ENCODE peak calls at places on chromosomes 7 and 10, in eight cellular contexts. Y is PC-9, U is esophagus squamous epithelium, N is upper lobe of right lung, M is small intestine, F is foreskin fibroblast, A is stomach, D is cardiac fibroblast. C is an unnamed sample.

GRCh38 chr10:31395695-31396094 is 76.7 kb downstream of the ZEB1 start:
- DNase-seq in A (no peak), Y (no peak), F (no peak), M (no peak), D (peak; percentile 25), N (no peak), U (no peak), C (no peak)

GRCh38 chr7:149495785-149496641 is 1.6 kb downstream of the ZNF746 start:
- DNase-seq in F (peak; percentile 88), Y (no peak), D (peak; percentile 86), A (peak; percentile 61), U (no peak), N (no peak), M (peak; percentile 8), C (peak; percentile 35)

GRCh38 chr10:110775022-110775379 is 96.7 kb upstream of the PDCD4 start:
- DNase-seq in N (no peak), F (no peak), U (no peak), Y (peak; percentile 88), A (no peak), D (no peak), M (peak; percentile 87), C (no peak)

GRCh38 chr10:18164093-18164492 is 23.9 kb downstream of the CACNB2 start:
- DNase-seq in D (peak; percentile 77), U (no peak), M (peak; percentile 5), F (peak; percentile 72), N (no peak), A (no peak), Y (no peak), C (no peak)

GRCh38 chr10:108663551-108663950 is 1259.8 kb downstream of the XPNPEP1 start:
- DNase-seq in A (no peak), U (no peak), M (no peak), Y (no peak), N (no peak), D (no peak), F (no peak), C (no peak)

GRCh38 chr7:105003875-105004510 is 10.0 kb upstream of the KMT2E start:
- DNase-seq in N (no peak), A (no peak), U (no peak), D (no peak), Y (no peak), F (peak; percentile 74), M (no peak), C (no peak)

GRCh38 chr7:29877196-29877595 is 70.9 kb downstream of the WIPF3 start:
- DNase-seq in Y (peak; percentile 64), N (no peak), F (no peak), M (no peak), U (no peak), D (peak; percentile 5), A (no peak), C (no peak)

GRCh38 chr7:134327896-134328295 is 11.2 kb upstream of the SLC35B4 start:
- DNase-seq in F (peak; percentile 79), A (no peak), N (no peak), U (no peak), Y (peak; percentile 58), M (peak; percentile 46), D (peak; percentile 63), C (no peak)

GRCh38 chr7:92421676-92422435 is 25.4 kb upstream of the GATAD1 start:
- DNase-seq in N (no peak), Y (no peak), D (peak; percentile 7), A (no peak), M (no peak), F (no peak), U (no peak), C (no peak)

GRCh38 chr10:86340176-86340990 is 26.2 kb downstream of the GRID1 start:
- DNase-seq in F (no peak), N (peak; percentile 31), A (no peak), U (no peak), D (no peak), M (no peak), Y (no peak), C (no peak)

GRCh38 chr7:39069886-39070881 is 92.5 kb downstream of the POU6F2 start:
- DNase-seq in N (no peak), U (no peak), D (no peak), M (no peak), A (no peak), Y (peak; percentile 28), F (no peak), C (no peak)

GRCh38 chr10:30553625-30554442 is 75.7 kb downstream of the LYZL2 start:
- DNase-seq in N (peak; percentile 77), A (peak; percentile 35), D (peak; percentile 61), F (peak; percentile 72), M (peak; percentile 88), U (no peak), Y (no peak), C (no peak)

GRCh38 chr7:38862666-38863065 is 46.3 kb downstream of the VPS41 start:
- DNase-seq in U (no peak), N (no peak), D (no peak), F (no peak), A (no peak), Y (no peak), M (no peak), C (no peak)

GRCh38 chr7:10436302-10436701 is 537.4 kb upstream of the PHF14 start:
- DNase-seq in F (no peak), M (no peak), N (no peak), A (no peak), Y (no peak), D (no peak), U (no peak), C (no peak)

GRCh38 chr7:82343-83155 is 109.8 kb upstream of the FAM20C start:
- DNase-seq in A (peak; percentile 87), M (peak; percentile 35), N (no peak), F (no peak), D (no peak), Y (no peak), U (no peak), C (no peak)

DNA sequence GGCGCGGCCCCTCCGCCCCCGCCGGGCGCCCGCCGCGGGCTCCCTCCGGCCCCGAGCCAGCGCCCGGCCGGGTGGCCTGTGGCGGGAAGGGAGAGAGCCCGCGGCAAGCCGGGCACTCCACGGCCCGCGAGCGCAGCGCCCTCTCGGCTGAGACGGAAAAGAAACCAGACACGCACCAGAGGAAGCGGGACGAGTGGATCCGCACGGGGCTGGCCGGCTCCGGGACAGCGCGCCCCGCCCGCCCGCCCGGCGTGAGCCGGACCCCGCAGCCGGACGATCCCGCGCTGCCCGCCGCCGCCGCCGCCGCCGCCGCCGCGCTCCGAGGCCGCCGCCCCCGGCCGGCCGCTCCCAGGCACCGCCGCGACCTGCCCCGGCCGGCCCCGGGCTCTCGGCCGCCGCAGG is 300 bp downstream of the ARHGAP21 start:
- DNase-seq in U (no peak), N (no peak), Y (no peak), D (peak; percentile 26), M (peak; percentile 29), F (peak; percentile 57), A (peak; percentile 41), C (no peak)
- H3K4me3 ChIP-seq in U (peak overlapping the region; percentile 77), N (peak overlapping the region; percentile 85), Y (peak overlapping the region; percentile 87), D (peak overlapping the region; percentile 73), M (peak overlapping the region; percentile 86), F (peak overlapping the region; percentile 85), A (peak overlapping the region; percentile 70), C (peak overlapping the region; percentile 83)

GRCh38 chr10:24242562-24242961 is 33.6 kb downstream of the KIAA1217 start:
- DNase-seq in D (no peak), A (no peak), F (no peak), M (no peak), Y (no peak), N (no peak), U (no peak), C (no peak)

GRCh38 chr10:24251547-24251946 is 42.6 kb downstream of the KIAA1217 start:
- DNase-seq in N (no peak), F (no peak), D (no peak), M (no peak), Y (peak; percentile 93), U (no peak), A (no peak), C (no peak)

GRCh38 chr10:24246365-24246764 is 37.4 kb downstream of the KIAA1217 start:
- DNase-seq in M (no peak), Y (no peak), N (no peak), A (no peak), F (no peak), D (no peak), U (no peak), C (no peak)

GRCh38 chr10:24249829-24250415 is 41.0 kb downstream of the KIAA1217 start:
- DNase-seq in M (no peak), N (no peak), Y (peak; percentile 51), D (peak; percentile 56), F (no peak), A (no peak), U (no peak), C (no peak)

GRCh38 chr10:24247841-24248240 is 38.9 kb downstream of the KIAA1217 start:
- DNase-seq in M (no peak), U (no peak), A (no peak), N (no peak), Y (no peak), D (no peak), F (no peak), C (no peak)
- H3K4me3 ChIP-seq in M (no peak overlapping the region), U (no peak overlapping the region), A (no peak overlapping the region), N (no peak overlapping the region), Y (no peak overlapping the region), D (no peak overlapping the region), F (no peak overlapping the region), C (no peak overlapping the region)

DNA sequence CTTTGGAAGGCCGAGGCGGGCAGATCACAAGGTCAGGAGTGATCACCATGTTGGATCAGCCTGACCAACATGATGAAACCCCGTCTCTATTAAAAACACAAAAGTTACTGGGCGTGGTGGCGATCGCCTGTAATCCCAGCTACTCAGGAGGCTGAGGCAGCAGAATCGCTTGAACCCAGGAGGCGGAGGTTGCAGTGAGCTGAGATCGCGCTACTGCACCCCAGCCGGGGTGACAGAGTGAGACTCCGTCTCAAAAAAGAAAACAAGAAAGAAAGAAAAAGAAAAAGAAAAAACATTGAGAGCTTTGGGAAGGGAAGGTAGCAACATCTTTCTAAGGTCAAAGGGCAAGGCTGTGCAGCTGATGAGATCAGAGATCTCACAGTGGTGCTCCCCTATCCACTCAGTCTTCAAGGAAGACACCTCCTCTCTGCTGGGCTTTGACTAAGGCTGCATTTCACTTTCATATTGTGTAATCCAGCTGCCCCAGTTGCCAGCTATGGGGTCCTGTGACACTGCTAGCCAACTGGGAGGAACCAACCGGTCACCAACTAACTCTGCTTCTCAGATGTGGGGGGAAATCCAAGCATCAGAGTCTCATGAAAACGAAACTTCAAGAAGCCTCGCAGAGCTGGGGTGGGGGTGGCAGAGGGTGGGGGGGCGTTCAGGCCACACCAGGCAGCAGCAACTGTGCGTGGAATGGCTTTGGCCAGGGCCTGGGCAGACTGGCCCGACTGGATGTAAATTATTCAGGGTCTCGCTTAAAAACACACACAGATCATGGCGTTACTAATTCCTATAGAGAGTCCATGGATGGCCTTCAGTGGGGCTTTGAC is 1.5 kb downstream of the IL15RA start:
- DNase-seq in D (peak; percentile 15), N (no peak), Y (no peak), A (peak; percentile 49), U (no peak), M (peak; percentile 69), F (peak; percentile 41), C (no peak)
- H3K4me3 ChIP-seq in D (peak overlapping the region; percentile 90), N (peak overlapping the region; percentile 91), Y (peak overlapping the region; percentile 70), A (peak overlapping the region; percentile 84), U (peak overlapping the region; percentile 90), M (peak overlapping the region; percentile 95), F (peak overlapping the region; percentile 84), C (peak overlapping the region; percentile 78)

DNA sequence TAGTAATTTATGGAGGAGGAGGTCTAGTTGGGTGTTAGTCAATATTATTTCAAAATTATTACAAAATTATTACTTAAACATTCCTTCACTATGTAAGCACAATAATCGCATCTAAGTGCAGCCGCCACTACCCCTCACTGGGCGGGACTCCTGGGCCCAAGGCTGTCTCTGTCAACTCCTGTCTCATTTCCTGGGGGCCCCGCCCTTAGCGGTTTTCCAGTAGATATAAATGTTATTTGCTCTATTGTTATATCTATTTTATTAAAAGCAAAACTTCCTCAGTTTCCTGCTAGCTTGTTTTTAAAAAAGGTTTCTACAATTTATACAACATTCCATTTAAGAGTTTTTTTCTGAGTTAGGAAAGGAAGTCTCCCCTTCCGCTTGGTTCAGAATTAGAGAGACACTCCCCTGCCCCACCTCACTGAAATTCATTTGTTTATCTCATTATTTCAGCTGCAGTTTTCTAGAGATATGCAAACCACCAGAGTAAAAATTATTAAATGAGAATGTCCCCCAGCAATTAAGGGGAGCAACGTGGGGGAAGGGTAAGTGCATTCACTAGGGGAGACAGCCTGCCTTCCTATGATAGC is 82.7 kb downstream of the RAMP3 start:
- DNase-seq in M (no peak), F (no peak), U (no peak), A (no peak), D (peak; percentile 16), Y (peak; percentile 26), N (no peak), C (no peak)
- H3K4me3 ChIP-seq in M (no peak overlapping the region), F (no peak overlapping the region), U (no peak overlapping the region), A (no peak overlapping the region), D (no peak overlapping the region), Y (no peak overlapping the region), N (no peak overlapping the region), C (no peak overlapping the region)